ENCODE peak calls at places on chromosomes 7 and 10, in six cellular contexts. R, Q, I, A, D and T are unnamed samples.

GRCh38 chr7:36710186-36710813 is 14.0 kb downstream of the AOAH start:
- DNase-seq in A (peak; percentile 30), R (no peak), Q (no peak), D (no peak), I (no peak), T (no peak)

GRCh38 chr7:13036256-13036765 is 348.9 kb downstream of the ARL4A start:
- DNase-seq in Q (no peak), A (no peak), D (no peak), I (no peak), R (no peak), T (no peak)

GRCh38 chr10:109922353-109922975 is 847 bp downstream of the XPNPEP1 start:
- DNase-seq in A (no peak), I (no peak), R (no peak), Q (no peak), D (no peak), T (no peak)

GRCh38 chr10:63501954-63502353 is 19.2 kb upstream of the REEP3 start:
- DNase-seq in R (no peak), I (no peak), D (no peak), A (no peak), Q (no peak), T (no peak)

GRCh38 chr7:30403477-30403876 is 75.1 kb downstream of the NOD1 start:
- DNase-seq in D (no peak), Q (no peak), A (no peak), I (no peak), R (no peak), T (no peak)

GRCh38 chr10:26805567-26806245 is 55.1 kb downstream of the ABI1 start:
- DNase-seq in R (no peak), D (no peak), I (no peak), A (peak; percentile 57), Q (no peak), T (no peak)

GRCh38 chr10:50990568-50991495 is 83.5 kb upstream of the PRKG1 start:
- DNase-seq in D (peak; percentile 17), A (peak; percentile 67), R (peak; percentile 69), Q (peak; percentile 52), I (no peak), T (no peak)

GRCh38 chr7:157726764-157727163 is 390.0 kb downstream of the DNAJB6 start:
- DNase-seq in Q (no peak), A (no peak), I (no peak), D (no peak), R (no peak), T (no peak)

GRCh38 chr7:8063706-8064297 is 95.2 kb downstream of the GLCCI1 start:
- DNase-seq in I (no peak), Q (no peak), D (no peak), R (no peak), A (peak; percentile 48), T (no peak)

GRCh38 chr7:16978358-16979244 is 96.8 kb upstream of the AGR3 start:
- DNase-seq in D (peak; percentile 81), I (no peak), Q (no peak), A (peak; percentile 80), R (no peak), T (no peak)

GRCh38 chr10:22442468-22442867 is 97.2 kb downstream of the SPAG6 start:
- DNase-seq in A (no peak), D (no peak), I (no peak), Q (no peak), R (no peak), T (no peak)

GRCh38 chr7:29126804-29127203 is 19.5 kb downstream of the CPVL start:
- DNase-seq in I (no peak), Q (no peak), A (no peak), R (no peak), D (no peak), T (no peak)

GRCh38 chr7:28626191-28626590 is 213.9 kb downstream of the CREB5 start:
- DNase-seq in Q (no peak), A (no peak), R (no peak), D (no peak), I (no peak), T (no peak)

GRCh38 chr10:51934373-51934772 is 235.0 kb upstream of the CSTF2T start:
- DNase-seq in R (no peak), I (no peak), A (no peak), Q (no peak), D (no peak), T (no peak)

GRCh38 chr10:130615463-130615862 is 479.3 kb downstream of the GLRX3 start:
- DNase-seq in R (no peak), D (no peak), Q (no peak), I (no peak), A (no peak), T (no peak)

GRCh38 chr10:95229724-95230627 is 35.9 kb downstream of the ACSM6 start:
- DNase-seq in Q (no peak), R (no peak), I (no peak), D (peak; percentile 96), A (peak; percentile 98), T (peak; percentile 81)